ENCODE peak calls at places on chromosomes 2 and 18, in six cellular contexts. C is iPS DF 6.9, U is epithelial cell of esophagus, H is prostate gland, S is kidney, E is neural progenitor cell. Y is an unnamed sample.

GRCh38 chr2:145918951-145919350 is 1399.0 kb upstream of the ZEB2 start:
- DNase-seq in H (no peak), C (no peak), U (no peak), S (no peak), E (no peak), Y (no peak)

GRCh38 chr18:5475252-5475651 is 68.5 kb downstream of the EPB41L3 start:
- DNase-seq in C (no peak), H (no peak), S (no peak), E (no peak), U (no peak), Y (no peak)

GRCh38 chr18:45014047-45014501 is 333.4 kb downstream of the SETBP1 start:
- DNase-seq in H (no peak), C (no peak), U (peak), S (no peak), E (peak), Y (no peak)

GRCh38 chr18:48803951-48804855 is 146.6 kb downstream of the SMAD7 start:
- DNase-seq in E (no peak), U (no peak), H (no peak), C (no peak), S (peak), Y (peak)

GRCh38 chr2:45852450-45853150 is 201.1 kb downstream of the PRKCE start:
- DNase-seq in E (no peak), C (no peak), H (no peak), U (no peak), S (no peak), Y (no peak)

GRCh38 chr2:109331864-109332848 is 203.2 kb downstream of the SH3RF3 start:
- DNase-seq in C (no peak), U (peak), E (no peak), H (peak), S (peak), Y (peak)

GRCh38 chr18:23422751-23423418 is 30.2 kb upstream of the RIOK3 start:
- DNase-seq in H (no peak), U (peak), S (peak), E (no peak), C (no peak), Y (peak)

GRCh38 chr18:46411862-46412690 is 244.9 kb downstream of the LOXHD1 start:
- DNase-seq in C (no peak), H (no peak), S (no peak), E (no peak), U (peak), Y (no peak)

GRCh38 chr2:103132536-103133217 is 370.8 kb downstream of the TMEM182 start:
- DNase-seq in U (no peak), H (no peak), E (no peak), C (no peak), S (no peak), Y (no peak)

GRCh38 chr2:133843091-133843490 is 274.8 kb upstream of the NCKAP5 start:
- DNase-seq in U (no peak), C (no peak), E (no peak), H (no peak), S (no peak), Y (no peak)

GRCh38 chr2:44803100-44803424 is 138.4 kb upstream of the SIX3 start:
- DNase-seq in E (no peak), S (no peak), C (no peak), H (no peak), U (no peak), Y (no peak)

GRCh38 chr2:27651056-27651455 is 12.4 kb downstream of the SUPT7L start:
- DNase-seq in U (no peak), C (no peak), E (no peak), H (no peak), S (no peak), Y (no peak)

GRCh38 chr18:41875094-41875780 is 79.8 kb upstream of the PIK3C3 start:
- DNase-seq in E (no peak), U (peak), C (no peak), S (no peak), H (no peak), Y (no peak)

GRCh38 chr2:227615906-227616305 is 1.3 kb upstream of the SCYGR3 start:
- DNase-seq in C (no peak), E (no peak), S (no peak), H (no peak), U (no peak), Y (no peak)

GRCh38 chr18:58512161-58512581 is 116.7 kb downstream of the ALPK2 start:
- DNase-seq in S (no peak), U (no peak), E (peak), C (peak), H (no peak), Y (no peak)

GRCh38 chr18:52936931-52937330 is 596.9 kb downstream of the DCC start:
- DNase-seq in U (peak), E (no peak), C (no peak), H (no peak), S (no peak), Y (no peak)

DNA sequence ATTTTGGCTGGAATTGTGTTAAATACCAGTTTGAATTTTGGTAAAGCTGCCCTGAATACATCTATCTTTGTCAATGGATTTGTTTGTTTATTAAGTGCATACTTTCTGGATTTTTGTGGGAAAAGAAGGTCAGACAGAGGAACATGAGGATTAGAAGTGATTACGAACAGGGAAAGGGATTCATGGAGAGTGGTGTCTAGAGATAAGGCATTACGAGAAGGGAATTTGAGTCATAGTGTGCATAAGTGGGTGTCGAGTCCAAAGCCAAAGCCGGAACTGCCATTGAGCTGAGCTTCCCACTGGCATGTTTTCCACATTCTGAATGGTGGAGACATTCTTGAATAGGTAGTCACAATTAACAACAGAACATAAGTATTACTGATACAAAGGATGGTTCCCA is 68.9 kb upstream of the EFEMP1 start:
- DNase-seq in C (no peak), S (no peak), U (peak), E (no peak), H (peak), Y (no peak)
- H3K4me3 ChIP-seq in C (no peak), S (no peak), U (no peak), E (no peak), H (no peak), Y (no peak)

GRCh38 chr18:56112984-56113383 is 525.0 kb upstream of the TCF4 start:
- DNase-seq in U (no peak), E (no peak), H (no peak), S (no peak), C (no peak), Y (no peak)

GRCh38 chr18:56112013-56112749 is 524.2 kb upstream of the TCF4 start:
- DNase-seq in H (no peak), S (no peak), C (no peak), U (peak), E (no peak), Y (no peak)

GRCh38 chr18:56107821-56108485 is 520.0 kb upstream of the TCF4 start:
- DNase-seq in H (no peak), C (no peak), E (no peak), S (no peak), U (no peak), Y (no peak)

GRCh38 chr18:56108486-56109367 is 520.7 kb upstream of the TCF4 start:
- DNase-seq in U (no peak), E (no peak), S (peak), H (no peak), C (no peak), Y (no peak)
- H3K4me3 ChIP-seq in U (no peak), E (no peak), S (no peak), H (no peak), C (no peak), Y (no peak)

GRCh38 chr2:99707592-99707991 is 217.8 kb upstream of the REV1 start:
- DNase-seq in H (no peak), U (no peak), E (no peak), C (no peak), S (no peak), Y (no peak)

GRCh38 chr2:99709229-99709628 is 219.4 kb upstream of the REV1 start:
- DNase-seq in U (no peak), C (no peak), E (no peak), S (no peak), H (no peak), Y (no peak)

GRCh38 chr2:99710720-99711612 is 221.1 kb upstream of the REV1 start:
- DNase-seq in C (no peak), U (no peak), E (no peak), H (no peak), S (no peak), Y (no peak)

GRCh38 chr2:99708231-99708630 is 218.4 kb upstream of the REV1 start:
- DNase-seq in C (no peak), H (no peak), S (no peak), E (no peak), U (no peak), Y (no peak)

GRCh38 chr2:99706734-99707133 is 216.9 kb upstream of the REV1 start:
- DNase-seq in C (no peak), U (no peak), S (no peak), H (no peak), E (no peak), Y (no peak)
- H3K4me3 ChIP-seq in C (no peak), U (no peak), S (no peak), H (no peak), E (no peak), Y (no peak)

DNA sequence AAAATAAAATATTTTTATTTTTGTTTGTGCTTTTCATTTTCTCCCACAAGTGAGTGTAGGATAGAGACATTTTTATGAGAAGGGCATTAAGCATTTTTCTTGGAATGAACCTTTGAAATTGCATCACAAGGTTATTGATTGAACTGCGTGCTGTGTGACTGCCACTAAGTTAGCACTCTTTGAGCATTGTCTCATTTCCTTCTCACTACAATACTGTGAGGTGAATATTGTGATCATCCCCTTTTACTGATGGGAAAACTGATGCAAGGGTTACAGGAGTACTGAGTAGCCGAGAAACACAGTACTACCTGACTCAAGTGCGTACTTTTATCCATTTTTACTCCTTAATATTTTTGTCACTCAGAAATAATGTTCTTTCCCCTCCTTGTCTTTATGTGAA is 2.0 kb downstream of the NBEAL1 start:
- DNase-seq in S (no peak), U (peak), C (no peak), H (no peak), E (no peak), Y (no peak)
- H3K4me3 ChIP-seq in S (peak), U (peak), C (no peak), H (no peak), E (peak), Y (peak)

Y was measured in lower lobe of right lung.